ENCODE peak calls at places on chromosome 1, in ten cellular contexts. One of them, this sample, is unnamed.

GRCh38 chr1:155106862-155107261 is 20.8 kb upstream of the EFNA1 start:
- DNase-seq in BE2C: no peak
- DNase-seq in HFFc6: no peak
- DNase-seq in HL-60: no peak
- DNase-seq in tibial nerve: no peak
- DNase-seq in fibroblast of mammary gland: no peak
- DNase-seq in choroid plexus epithelial cell: no peak
- DNase-seq in mucosa of descending colon: no peak
- DNase-seq in brain microvascular endothelial cell: no peak
- DNase-seq in MCF 10A: no peak
- DNase-seq in this sample: no peak

GRCh38 chr1:11126544-11126943 is 26.9 kb upstream of the EXOSC10 start:
- DNase-seq in BE2C: no peak
- DNase-seq in HFFc6: no peak
- DNase-seq in HL-60: no peak
- DNase-seq in tibial nerve: no peak
- DNase-seq in fibroblast of mammary gland: no peak
- DNase-seq in choroid plexus epithelial cell: no peak
- DNase-seq in mucosa of descending colon: no peak
- DNase-seq in brain microvascular endothelial cell: no peak
- DNase-seq in MCF 10A: no peak
- DNase-seq in this sample: no peak

GRCh38 chr1:186236921-186237320 is 138.1 kb downstream of the TPR start:
- DNase-seq in BE2C: no peak
- DNase-seq in HFFc6: peak
- DNase-seq in HL-60: no peak
- DNase-seq in tibial nerve: no peak
- DNase-seq in fibroblast of mammary gland: peak
- DNase-seq in choroid plexus epithelial cell: peak
- DNase-seq in mucosa of descending colon: no peak
- DNase-seq in brain microvascular endothelial cell: peak
- DNase-seq in MCF 10A: peak
- DNase-seq in this sample: no peak

GRCh38 chr1:36486436-36487335 is 4.0 kb upstream of the CSF3R start:
- DNase-seq in BE2C: no peak
- DNase-seq in HFFc6: no peak
- DNase-seq in HL-60: peak
- DNase-seq in tibial nerve: peak
- DNase-seq in fibroblast of mammary gland: no peak
- DNase-seq in choroid plexus epithelial cell: peak
- DNase-seq in mucosa of descending colon: peak
- DNase-seq in brain microvascular endothelial cell: no peak
- DNase-seq in MCF 10A: peak
- DNase-seq in this sample: no peak

GRCh38 chr1:79681382-79681781 is 674.9 kb upstream of the ADGRL4 start:
- DNase-seq in BE2C: no peak
- DNase-seq in HFFc6: no peak
- DNase-seq in HL-60: no peak
- DNase-seq in tibial nerve: no peak
- DNase-seq in fibroblast of mammary gland: no peak
- DNase-seq in choroid plexus epithelial cell: no peak
- DNase-seq in mucosa of descending colon: no peak
- DNase-seq in brain microvascular endothelial cell: no peak
- DNase-seq in MCF 10A: no peak
- DNase-seq in this sample: no peak

GRCh38 chr1:116498789-116499628 is 71.8 kb downstream of the CD58 start:
- DNase-seq in BE2C: peak
- DNase-seq in HFFc6: peak
- DNase-seq in HL-60: peak
- DNase-seq in tibial nerve: no peak
- DNase-seq in fibroblast of mammary gland: peak
- DNase-seq in choroid plexus epithelial cell: peak
- DNase-seq in mucosa of descending colon: peak
- DNase-seq in brain microvascular endothelial cell: peak
- DNase-seq in MCF 10A: peak
- DNase-seq in this sample: peak

GRCh38 chr1:162676087-162676486 is 43.8 kb downstream of the DDR2 start:
- DNase-seq in BE2C: no peak
- DNase-seq in HFFc6: peak
- DNase-seq in HL-60: no peak
- DNase-seq in tibial nerve: no peak
- DNase-seq in fibroblast of mammary gland: peak
- DNase-seq in choroid plexus epithelial cell: peak
- DNase-seq in mucosa of descending colon: no peak
- DNase-seq in brain microvascular endothelial cell: peak
- DNase-seq in MCF 10A: peak
- DNase-seq in this sample: no peak

GRCh38 chr1:174963547-174964125 is 36.1 kb upstream of the CACYBP start:
- DNase-seq in BE2C: peak
- DNase-seq in HFFc6: no peak
- DNase-seq in HL-60: no peak
- DNase-seq in tibial nerve: no peak
- DNase-seq in fibroblast of mammary gland: no peak
- DNase-seq in choroid plexus epithelial cell: no peak
- DNase-seq in mucosa of descending colon: peak
- DNase-seq in brain microvascular endothelial cell: no peak
- DNase-seq in MCF 10A: peak
- DNase-seq in this sample: no peak

GRCh38 chr1:206591236-206591635 is 21.0 kb downstream of the EIF2D start:
- DNase-seq in BE2C: no peak
- DNase-seq in HFFc6: no peak
- DNase-seq in HL-60: no peak
- DNase-seq in tibial nerve: no peak
- DNase-seq in fibroblast of mammary gland: no peak
- DNase-seq in choroid plexus epithelial cell: peak
- DNase-seq in mucosa of descending colon: no peak
- DNase-seq in brain microvascular endothelial cell: no peak
- DNase-seq in MCF 10A: no peak
- DNase-seq in this sample: no peak

GRCh38 chr1:31479801-31480200 is 66.8 kb downstream of the SERINC2 start:
- DNase-seq in BE2C: no peak
- DNase-seq in HFFc6: peak
- DNase-seq in HL-60: no peak
- DNase-seq in tibial nerve: no peak
- DNase-seq in fibroblast of mammary gland: peak
- DNase-seq in choroid plexus epithelial cell: no peak
- DNase-seq in mucosa of descending colon: no peak
- DNase-seq in brain microvascular endothelial cell: no peak
- DNase-seq in MCF 10A: no peak
- DNase-seq in this sample: no peak

GRCh38 chr1:89854140-89854539 is 33.3 kb downstream of the LRRC8D start:
- DNase-seq in BE2C: no peak
- DNase-seq in HFFc6: no peak
- DNase-seq in HL-60: no peak
- DNase-seq in tibial nerve: no peak
- DNase-seq in fibroblast of mammary gland: no peak
- DNase-seq in choroid plexus epithelial cell: no peak
- DNase-seq in mucosa of descending colon: no peak
- DNase-seq in brain microvascular endothelial cell: no peak
- DNase-seq in MCF 10A: no peak
- DNase-seq in this sample: no peak

GRCh38 chr1:42165511-42166210 is 1.1 kb upstream of the GUCA2A start:
- DNase-seq in BE2C: peak
- DNase-seq in HFFc6: peak
- DNase-seq in HL-60: no peak
- DNase-seq in tibial nerve: no peak
- DNase-seq in fibroblast of mammary gland: no peak
- DNase-seq in choroid plexus epithelial cell: peak
- DNase-seq in mucosa of descending colon: peak
- DNase-seq in brain microvascular endothelial cell: peak
- DNase-seq in MCF 10A: peak
- DNase-seq in this sample: no peak

GRCh38 chr1:45573231-45573804 is 10.5 kb upstream of the NASP start:
- DNase-seq in BE2C: no peak
- DNase-seq in HFFc6: no peak
- DNase-seq in HL-60: no peak
- DNase-seq in tibial nerve: no peak
- DNase-seq in fibroblast of mammary gland: no peak
- DNase-seq in choroid plexus epithelial cell: peak
- DNase-seq in mucosa of descending colon: no peak
- DNase-seq in brain microvascular endothelial cell: no peak
- DNase-seq in MCF 10A: no peak
- DNase-seq in this sample: no peak

GRCh38 chr1:220807726-220808125 is 21.0 kb downstream of the MTARC1 start:
- DNase-seq in BE2C: no peak
- DNase-seq in HFFc6: no peak
- DNase-seq in HL-60: no peak
- DNase-seq in tibial nerve: no peak
- DNase-seq in fibroblast of mammary gland: no peak
- DNase-seq in choroid plexus epithelial cell: no peak
- DNase-seq in mucosa of descending colon: no peak
- DNase-seq in brain microvascular endothelial cell: no peak
- DNase-seq in MCF 10A: no peak
- DNase-seq in this sample: no peak

GRCh38 chr1:220806408-220806807 is 19.7 kb downstream of the MTARC1 start:
- DNase-seq in BE2C: no peak
- DNase-seq in HFFc6: no peak
- DNase-seq in HL-60: no peak
- DNase-seq in tibial nerve: no peak
- DNase-seq in fibroblast of mammary gland: no peak
- DNase-seq in choroid plexus epithelial cell: no peak
- DNase-seq in mucosa of descending colon: no peak
- DNase-seq in brain microvascular endothelial cell: no peak
- DNase-seq in MCF 10A: no peak
- DNase-seq in this sample: no peak

GRCh38 chr1:220800262-220800661 is 13.5 kb downstream of the MTARC1 start:
- DNase-seq in BE2C: no peak
- DNase-seq in HFFc6: no peak
- DNase-seq in HL-60: no peak
- DNase-seq in tibial nerve: no peak
- DNase-seq in fibroblast of mammary gland: no peak
- DNase-seq in choroid plexus epithelial cell: no peak
- DNase-seq in mucosa of descending colon: no peak
- DNase-seq in brain microvascular endothelial cell: no peak
- DNase-seq in MCF 10A: no peak
- DNase-seq in this sample: no peak

GRCh38 chr1:220803401-220804201 is 16.9 kb downstream of the MTARC1 start:
- DNase-seq in BE2C: no peak
- DNase-seq in HFFc6: peak
- DNase-seq in HL-60: peak
- DNase-seq in tibial nerve: no peak
- DNase-seq in fibroblast of mammary gland: peak
- DNase-seq in choroid plexus epithelial cell: peak
- DNase-seq in mucosa of descending colon: peak
- DNase-seq in brain microvascular endothelial cell: peak
- DNase-seq in MCF 10A: peak
- DNase-seq in this sample: no peak

GRCh38 chr1:220804202-220804586 is 17.5 kb downstream of the MTARC1 start:
- DNase-seq in BE2C: no peak
- DNase-seq in HFFc6: no peak
- DNase-seq in HL-60: no peak
- DNase-seq in tibial nerve: no peak
- DNase-seq in fibroblast of mammary gland: no peak
- DNase-seq in choroid plexus epithelial cell: no peak
- DNase-seq in mucosa of descending colon: no peak
- DNase-seq in brain microvascular endothelial cell: no peak
- DNase-seq in MCF 10A: no peak
- DNase-seq in this sample: no peak
- TF ChIP-seq CTCF in BE2C: no peak
- TF ChIP-seq CTCF in HFFc6: no peak
- TF ChIP-seq CTCF in HL-60: no peak
- TF ChIP-seq CTCF in tibial nerve: no peak
- TF ChIP-seq CTCF in fibroblast of mammary gland: no peak
- TF ChIP-seq CTCF in choroid plexus epithelial cell: no peak
- TF ChIP-seq CTCF in mucosa of descending colon: no peak
- TF ChIP-seq CTCF in brain microvascular endothelial cell: no peak
- TF ChIP-seq CTCF in MCF 10A: no peak
- TF ChIP-seq CTCF in this sample: no peak

GRCh38 chr1:227759345-227760300 is 24.4 kb downstream of the SNAP47 start:
- DNase-seq in BE2C: no peak
- DNase-seq in HFFc6: peak
- DNase-seq in HL-60: no peak
- DNase-seq in tibial nerve: peak
- DNase-seq in fibroblast of mammary gland: peak
- DNase-seq in choroid plexus epithelial cell: peak
- DNase-seq in mucosa of descending colon: peak
- DNase-seq in brain microvascular endothelial cell: peak
- DNase-seq in MCF 10A: peak
- DNase-seq in this sample: no peak
- TF ChIP-seq CTCF in BE2C: no peak
- TF ChIP-seq CTCF in HFFc6: no peak
- TF ChIP-seq CTCF in HL-60: no peak
- TF ChIP-seq CTCF in tibial nerve: no peak
- TF ChIP-seq CTCF in fibroblast of mammary gland: no peak
- TF ChIP-seq CTCF in choroid plexus epithelial cell: no peak
- TF ChIP-seq CTCF in mucosa of descending colon: no peak
- TF ChIP-seq CTCF in brain microvascular endothelial cell: no peak
- TF ChIP-seq CTCF in MCF 10A: no peak
- TF ChIP-seq CTCF in this sample: no peak

DNA sequence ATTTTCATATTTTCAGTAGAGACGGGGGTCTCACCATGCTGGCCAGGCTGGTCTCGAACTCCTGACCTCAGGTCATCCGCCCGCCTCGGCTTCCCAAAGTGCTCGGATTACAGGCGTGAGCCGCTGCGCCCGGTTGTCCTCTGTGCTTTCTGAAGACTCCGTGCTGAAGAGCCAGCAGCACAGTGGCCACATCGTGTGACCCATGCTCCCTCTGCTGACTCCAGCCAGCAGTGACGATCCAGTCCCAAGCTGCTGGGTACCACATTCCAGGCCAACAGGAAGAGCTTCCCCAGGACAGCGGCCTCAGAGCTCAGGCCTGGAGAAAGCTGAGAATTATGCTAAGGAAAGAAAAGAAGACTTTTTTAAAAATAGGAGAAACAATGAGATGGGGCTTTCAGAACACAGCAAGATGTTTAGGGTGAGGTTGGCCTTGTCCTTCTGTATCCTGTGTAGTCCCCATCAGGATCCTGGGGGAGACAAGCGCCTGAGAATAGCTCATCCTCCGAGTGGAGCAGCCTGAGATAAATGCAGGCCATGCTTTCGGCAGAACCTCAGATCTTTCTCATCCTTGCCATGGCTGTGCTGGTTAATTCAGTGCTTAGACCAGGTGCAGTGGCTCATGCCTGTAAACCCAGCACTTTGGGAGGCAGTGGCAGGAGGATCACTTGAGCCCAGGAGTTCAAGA is 207.1 kb downstream of the SLC35F3 start:
- DNase-seq in BE2C: peak
- DNase-seq in HFFc6: peak
- DNase-seq in HL-60: no peak
- DNase-seq in tibial nerve: no peak
- DNase-seq in fibroblast of mammary gland: no peak
- DNase-seq in choroid plexus epithelial cell: peak
- DNase-seq in mucosa of descending colon: no peak
- DNase-seq in brain microvascular endothelial cell: peak
- DNase-seq in MCF 10A: peak
- DNase-seq in this sample: peak
- TF ChIP-seq CTCF in BE2C: peak
- TF ChIP-seq CTCF in HFFc6: peak
- TF ChIP-seq CTCF in HL-60: no peak
- TF ChIP-seq CTCF in tibial nerve: no peak
- TF ChIP-seq CTCF in fibroblast of mammary gland: no peak
- TF ChIP-seq CTCF in choroid plexus epithelial cell: no peak
- TF ChIP-seq CTCF in mucosa of descending colon: no peak
- TF ChIP-seq CTCF in brain microvascular endothelial cell: peak
- TF ChIP-seq CTCF in MCF 10A: peak
- TF ChIP-seq CTCF in this sample: no peak

GRCh38 chr1:28112388-28113311 is 24.2 kb upstream of the EYA3 start:
- DNase-seq in BE2C: no peak
- DNase-seq in HFFc6: peak
- DNase-seq in HL-60: peak
- DNase-seq in tibial nerve: no peak
- DNase-seq in fibroblast of mammary gland: peak
- DNase-seq in choroid plexus epithelial cell: peak
- DNase-seq in mucosa of descending colon: peak
- DNase-seq in brain microvascular endothelial cell: peak
- DNase-seq in MCF 10A: peak
- DNase-seq in this sample: no peak
- TF ChIP-seq CTCF in BE2C: peak
- TF ChIP-seq CTCF in HFFc6: peak
- TF ChIP-seq CTCF in HL-60: peak
- TF ChIP-seq CTCF in tibial nerve: no peak
- TF ChIP-seq CTCF in fibroblast of mammary gland: peak
- TF ChIP-seq CTCF in choroid plexus epithelial cell: peak
- TF ChIP-seq CTCF in mucosa of descending colon: no peak
- TF ChIP-seq CTCF in brain microvascular endothelial cell: peak
- TF ChIP-seq CTCF in MCF 10A: peak
- TF ChIP-seq CTCF in this sample: no peak